ENCODE peak calls at places on chromosomes 7 and 10, in seven cellular contexts. One of them, this sample, is unnamed.

GRCh38 chr10:131821378-131822012 is 79.3 kb upstream of the PPP2R2D start:
- DNase-seq in A549: no peak
- DNase-seq in cardiac muscle cell: no peak
- DNase-seq in ascending aorta: no peak
- DNase-seq in body of pancreas: no peak
- DNase-seq in brain microvascular endothelial cell: no peak
- DNase-seq in PC-3: no peak
- DNase-seq in this sample: no peak

GRCh38 chr7:94595717-94596116 is 60.2 kb downstream of the SGCE start:
- DNase-seq in A549: no peak
- DNase-seq in cardiac muscle cell: no peak
- DNase-seq in ascending aorta: no peak
- DNase-seq in body of pancreas: no peak
- DNase-seq in brain microvascular endothelial cell: no peak
- DNase-seq in PC-3: no peak
- DNase-seq in this sample: no peak

GRCh38 chr7:78265086-78265485 is 466.5 kb downstream of the PHTF2 start:
- DNase-seq in A549: no peak
- DNase-seq in cardiac muscle cell: no peak
- DNase-seq in ascending aorta: no peak
- DNase-seq in body of pancreas: no peak
- DNase-seq in brain microvascular endothelial cell: no peak
- DNase-seq in PC-3: no peak
- DNase-seq in this sample: no peak

GRCh38 chr10:69413221-69413865 is 3.4 kb downstream of the TACR2 start:
- DNase-seq in A549: no peak
- DNase-seq in cardiac muscle cell: peak
- DNase-seq in ascending aorta: no peak
- DNase-seq in body of pancreas: peak
- DNase-seq in brain microvascular endothelial cell: peak
- DNase-seq in PC-3: peak
- DNase-seq in this sample: peak

GRCh38 chr7:157543276-157543675 is 206.5 kb downstream of the DNAJB6 start:
- DNase-seq in A549: no peak
- DNase-seq in cardiac muscle cell: no peak
- DNase-seq in ascending aorta: no peak
- DNase-seq in body of pancreas: no peak
- DNase-seq in brain microvascular endothelial cell: no peak
- DNase-seq in PC-3: no peak
- DNase-seq in this sample: no peak

GRCh38 chr7:20964214-20964613 is 177.5 kb upstream of the SP8 start:
- DNase-seq in A549: no peak
- DNase-seq in cardiac muscle cell: no peak
- DNase-seq in ascending aorta: no peak
- DNase-seq in body of pancreas: no peak
- DNase-seq in brain microvascular endothelial cell: no peak
- DNase-seq in PC-3: no peak
- DNase-seq in this sample: no peak

GRCh38 chr7:149500910-149501309 is 3.3 kb upstream of the ZNF746 start:
- DNase-seq in A549: no peak
- DNase-seq in cardiac muscle cell: no peak
- DNase-seq in ascending aorta: no peak
- DNase-seq in body of pancreas: no peak
- DNase-seq in brain microvascular endothelial cell: no peak
- DNase-seq in PC-3: no peak
- DNase-seq in this sample: no peak

GRCh38 chr10:92830478-92831389 is 17.6 kb upstream of the EXOC6 start:
- DNase-seq in A549: no peak
- DNase-seq in cardiac muscle cell: no peak
- DNase-seq in ascending aorta: no peak
- DNase-seq in body of pancreas: no peak
- DNase-seq in brain microvascular endothelial cell: no peak
- DNase-seq in PC-3: no peak
- DNase-seq in this sample: no peak

GRCh38 chr7:157808042-157808441 is 471.2 kb downstream of the DNAJB6 start:
- DNase-seq in A549: no peak
- DNase-seq in cardiac muscle cell: no peak
- DNase-seq in ascending aorta: no peak
- DNase-seq in body of pancreas: no peak
- DNase-seq in brain microvascular endothelial cell: no peak
- DNase-seq in PC-3: no peak
- DNase-seq in this sample: no peak

GRCh38 chr10:95268438-95268837 is 22.4 kb downstream of the PDLIM1 start:
- DNase-seq in A549: no peak
- DNase-seq in cardiac muscle cell: peak
- DNase-seq in ascending aorta: no peak
- DNase-seq in body of pancreas: peak
- DNase-seq in brain microvascular endothelial cell: peak
- DNase-seq in PC-3: no peak
- DNase-seq in this sample: no peak

GRCh38 chr7:121410829-121411596 is 14.9 kb upstream of the FAM3C start:
- DNase-seq in A549: no peak
- DNase-seq in cardiac muscle cell: no peak
- DNase-seq in ascending aorta: no peak
- DNase-seq in body of pancreas: no peak
- DNase-seq in brain microvascular endothelial cell: no peak
- DNase-seq in PC-3: no peak
- DNase-seq in this sample: no peak

GRCh38 chr7:127751062-127751722 is 99.2 kb downstream of the SND1 start:
- DNase-seq in A549: no peak
- DNase-seq in cardiac muscle cell: no peak
- DNase-seq in ascending aorta: no peak
- DNase-seq in body of pancreas: no peak
- DNase-seq in brain microvascular endothelial cell: peak
- DNase-seq in PC-3: no peak
- DNase-seq in this sample: no peak

GRCh38 chr10:124168581-124168980 is 75.2 kb upstream of the CHST15 start:
- DNase-seq in A549: no peak
- DNase-seq in cardiac muscle cell: no peak
- DNase-seq in ascending aorta: no peak
- DNase-seq in body of pancreas: no peak
- DNase-seq in brain microvascular endothelial cell: no peak
- DNase-seq in PC-3: no peak
- DNase-seq in this sample: no peak

GRCh38 chr7:151756866-151757265 is 120.0 kb downstream of the PRKAG2 start:
- DNase-seq in A549: no peak
- DNase-seq in cardiac muscle cell: no peak
- DNase-seq in ascending aorta: no peak
- DNase-seq in body of pancreas: no peak
- DNase-seq in brain microvascular endothelial cell: no peak
- DNase-seq in PC-3: no peak
- DNase-seq in this sample: no peak

GRCh38 chr10:24150853-24151252 is 58.1 kb upstream of the KIAA1217 start:
- DNase-seq in A549: no peak
- DNase-seq in cardiac muscle cell: no peak
- DNase-seq in ascending aorta: no peak
- DNase-seq in body of pancreas: no peak
- DNase-seq in brain microvascular endothelial cell: no peak
- DNase-seq in PC-3: no peak
- DNase-seq in this sample: no peak

GRCh38 chr10:35328404-35329037 is 7.8 kb upstream of the CCNY start:
- DNase-seq in A549: no peak
- DNase-seq in cardiac muscle cell: no peak
- DNase-seq in ascending aorta: no peak
- DNase-seq in body of pancreas: no peak
- DNase-seq in brain microvascular endothelial cell: peak
- DNase-seq in PC-3: peak
- DNase-seq in this sample: no peak

GRCh38 chr7:157675427-157675930 is 338.7 kb downstream of the DNAJB6 start:
- DNase-seq in A549: no peak
- DNase-seq in cardiac muscle cell: no peak
- DNase-seq in ascending aorta: no peak
- DNase-seq in body of pancreas: no peak
- DNase-seq in brain microvascular endothelial cell: no peak
- DNase-seq in PC-3: no peak
- DNase-seq in this sample: no peak

GRCh38 chr7:130821864-130822263 is 87.9 kb upstream of the KLF14 start:
- DNase-seq in A549: no peak
- DNase-seq in cardiac muscle cell: no peak
- DNase-seq in ascending aorta: no peak
- DNase-seq in body of pancreas: no peak
- DNase-seq in brain microvascular endothelial cell: peak
- DNase-seq in PC-3: no peak
- DNase-seq in this sample: no peak

GRCh38 chr7:112143151-112143550 is 63.0 kb downstream of the DOCK4 start:
- DNase-seq in A549: no peak
- DNase-seq in cardiac muscle cell: no peak
- DNase-seq in ascending aorta: no peak
- DNase-seq in body of pancreas: no peak
- DNase-seq in brain microvascular endothelial cell: no peak
- DNase-seq in PC-3: no peak
- DNase-seq in this sample: no peak

GRCh38 chr7:127895814-127896280 is 135.4 kb downstream of the LRRC4 start:
- DNase-seq in A549: no peak
- DNase-seq in cardiac muscle cell: no peak
- DNase-seq in ascending aorta: no peak
- DNase-seq in body of pancreas: no peak
- DNase-seq in brain microvascular endothelial cell: peak
- DNase-seq in PC-3: no peak
- DNase-seq in this sample: no peak

GRCh38 chr10:50554995-50555568 is 68.7 kb downstream of the SGMS1 start:
- DNase-seq in A549: no peak
- DNase-seq in cardiac muscle cell: no peak
- DNase-seq in ascending aorta: no peak
- DNase-seq in body of pancreas: peak
- DNase-seq in brain microvascular endothelial cell: peak
- DNase-seq in PC-3: peak
- DNase-seq in this sample: peak
- TF ChIP-seq CTCF in A549: peak
- TF ChIP-seq CTCF in cardiac muscle cell: no peak
- TF ChIP-seq CTCF in ascending aorta: no peak
- TF ChIP-seq CTCF in body of pancreas: no peak
- TF ChIP-seq CTCF in brain microvascular endothelial cell: peak
- TF ChIP-seq CTCF in PC-3: peak
- TF ChIP-seq CTCF in this sample: peak

GRCh38 chr10:74748632-74749031 is 77.8 kb upstream of the KAT6B start:
- DNase-seq in A549: no peak
- DNase-seq in cardiac muscle cell: no peak
- DNase-seq in ascending aorta: no peak
- DNase-seq in body of pancreas: no peak
- DNase-seq in brain microvascular endothelial cell: no peak
- DNase-seq in PC-3: no peak
- DNase-seq in this sample: no peak
- TF ChIP-seq CTCF in A549: no peak
- TF ChIP-seq CTCF in cardiac muscle cell: no peak
- TF ChIP-seq CTCF in ascending aorta: no peak
- TF ChIP-seq CTCF in body of pancreas: no peak
- TF ChIP-seq CTCF in brain microvascular endothelial cell: no peak
- TF ChIP-seq CTCF in PC-3: no peak
- TF ChIP-seq CTCF in this sample: no peak

GRCh38 chr7:33905389-33906032 is at the start of gene BMPER:
- DNase-seq in A549: peak
- DNase-seq in cardiac muscle cell: peak
- DNase-seq in ascending aorta: no peak
- DNase-seq in body of pancreas: peak
- DNase-seq in brain microvascular endothelial cell: no peak
- DNase-seq in PC-3: peak
- DNase-seq in this sample: no peak

GRCh38 chr7:33907625-33908024 is 2.3 kb downstream of the BMPER start:
- DNase-seq in A549: no peak
- DNase-seq in cardiac muscle cell: no peak
- DNase-seq in ascending aorta: no peak
- DNase-seq in body of pancreas: no peak
- DNase-seq in brain microvascular endothelial cell: no peak
- DNase-seq in PC-3: no peak
- DNase-seq in this sample: no peak

GRCh38 chr7:33903770-33904679 is 1.3 kb upstream of the BMPER start:
- DNase-seq in A549: peak
- DNase-seq in cardiac muscle cell: peak
- DNase-seq in ascending aorta: no peak
- DNase-seq in body of pancreas: peak
- DNase-seq in brain microvascular endothelial cell: no peak
- DNase-seq in PC-3: no peak
- DNase-seq in this sample: no peak

GRCh38 chr7:33906697-33907096 is 1.4 kb downstream of the BMPER start:
- DNase-seq in A549: no peak
- DNase-seq in cardiac muscle cell: no peak
- DNase-seq in ascending aorta: no peak
- DNase-seq in body of pancreas: no peak
- DNase-seq in brain microvascular endothelial cell: no peak
- DNase-seq in PC-3: no peak
- DNase-seq in this sample: no peak

DNA sequence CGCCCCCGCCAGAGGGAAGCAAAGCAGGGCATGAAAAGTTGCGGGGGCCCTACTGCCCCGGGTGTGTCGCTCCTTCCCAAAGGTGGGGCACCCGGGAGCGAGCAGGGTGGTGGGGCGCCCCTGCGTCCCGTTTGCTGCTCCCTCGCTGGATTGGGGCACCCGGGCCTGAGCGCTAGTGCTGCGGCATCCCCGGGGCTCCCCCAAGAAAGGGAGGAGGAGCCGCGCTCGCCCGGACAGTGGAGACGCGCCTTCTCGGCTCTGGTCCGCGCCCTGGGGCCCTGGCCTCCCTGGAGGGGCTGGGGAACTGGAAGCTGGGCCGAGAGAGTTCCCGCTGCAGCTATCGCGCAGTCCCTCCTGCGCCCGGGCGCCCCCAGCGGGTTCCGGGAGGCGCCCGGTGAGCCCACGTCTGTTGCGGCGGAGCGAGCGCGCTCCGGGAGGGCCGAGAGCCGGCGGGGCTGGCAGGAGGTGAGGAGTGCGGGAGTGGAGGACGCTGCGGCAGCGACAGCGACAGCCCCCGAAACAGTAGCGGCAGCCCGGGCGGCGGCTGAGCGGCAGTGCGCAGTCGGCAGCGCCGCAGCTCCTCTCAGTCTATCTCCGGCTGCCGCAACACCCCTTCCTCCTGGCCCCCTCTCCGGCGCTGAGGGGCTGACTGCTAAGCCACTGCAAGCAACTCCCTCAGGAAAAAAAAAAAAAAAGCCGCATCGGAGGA is 505 bp upstream of the BMPER start:
- DNase-seq in A549: peak
- DNase-seq in cardiac muscle cell: peak
- DNase-seq in ascending aorta: no peak
- DNase-seq in body of pancreas: peak
- DNase-seq in brain microvascular endothelial cell: no peak
- DNase-seq in PC-3: no peak
- DNase-seq in this sample: no peak
- TF ChIP-seq CTCF in A549: no peak
- TF ChIP-seq CTCF in cardiac muscle cell: no peak
- TF ChIP-seq CTCF in ascending aorta: no peak
- TF ChIP-seq CTCF in body of pancreas: no peak
- TF ChIP-seq CTCF in brain microvascular endothelial cell: peak
- TF ChIP-seq CTCF in PC-3: no peak
- TF ChIP-seq CTCF in this sample: no peak

GRCh38 chr10:4150676-4151075 is 365.7 kb upstream of the KLF6 start:
- DNase-seq in A549: no peak
- DNase-seq in cardiac muscle cell: no peak
- DNase-seq in ascending aorta: no peak
- DNase-seq in body of pancreas: no peak
- DNase-seq in brain microvascular endothelial cell: no peak
- DNase-seq in PC-3: no peak
- DNase-seq in this sample: no peak

GRCh38 chr10:4147214-4147613 is 362.2 kb upstream of the KLF6 start:
- DNase-seq in A549: no peak
- DNase-seq in cardiac muscle cell: no peak
- DNase-seq in ascending aorta: no peak
- DNase-seq in body of pancreas: no peak
- DNase-seq in brain microvascular endothelial cell: no peak
- DNase-seq in PC-3: no peak
- DNase-seq in this sample: no peak

GRCh38 chr10:4154317-4154716 is 369.3 kb upstream of the KLF6 start:
- DNase-seq in A549: no peak
- DNase-seq in cardiac muscle cell: no peak
- DNase-seq in ascending aorta: no peak
- DNase-seq in body of pancreas: no peak
- DNase-seq in brain microvascular endothelial cell: no peak
- DNase-seq in PC-3: no peak
- DNase-seq in this sample: no peak

GRCh38 chr10:4151466-4151865 is 366.5 kb upstream of the KLF6 start:
- DNase-seq in A549: no peak
- DNase-seq in cardiac muscle cell: peak
- DNase-seq in ascending aorta: no peak
- DNase-seq in body of pancreas: peak
- DNase-seq in brain microvascular endothelial cell: no peak
- DNase-seq in PC-3: no peak
- DNase-seq in this sample: no peak
- TF ChIP-seq CTCF in A549: no peak
- TF ChIP-seq CTCF in cardiac muscle cell: peak
- TF ChIP-seq CTCF in ascending aorta: no peak
- TF ChIP-seq CTCF in body of pancreas: peak
- TF ChIP-seq CTCF in brain microvascular endothelial cell: peak
- TF ChIP-seq CTCF in PC-3: peak
- TF ChIP-seq CTCF in this sample: no peak

This sample was measured in MCF 10A.